ENCODE peak calls at places on chromosomes 5 and 9, in four cellular contexts. Y, K, J and G are unnamed samples.

GRCh38 chr5:78808380-78808779 is 159.8 kb upstream of the LHFPL2 start:
- DNase-seq in Y (no peak), K (no peak), J (no peak), G (no peak)

GRCh38 chr5:107104774-107105050 is 566.0 kb downstream of the EFNA5 start:
- DNase-seq in Y (no peak), K (no peak), J (no peak), G (no peak)

GRCh38 chr5:75037106-75037505 is 15.3 kb downstream of the GCNT4 start:
- DNase-seq in Y (peak; percentile 43), K (no peak), J (no peak), G (no peak)

GRCh38 chr9:68750179-68750685 is 45.2 kb downstream of the PIP5K1B start:
- DNase-seq in Y (no peak), K (no peak), J (no peak), G (no peak)

GRCh38 chr9:118586978-118587377 is 782.3 kb downstream of the BRINP1 start:
- DNase-seq in Y (no peak), K (no peak), J (no peak), G (no peak)

GRCh38 chr5:14397717-14398116 is 183.9 kb upstream of the OTULINL start:
- DNase-seq in Y (peak; percentile 68), K (no peak), J (no peak), G (no peak)

GRCh38 chr5:9226026-9226536 is 319.8 kb downstream of the SEMA5A start:
- DNase-seq in Y (no peak), K (no peak), J (no peak), G (no peak)

GRCh38 chr5:12661617-12662370 is 757.5 kb upstream of the CTNND2 start:
- DNase-seq in Y (no peak), K (no peak), J (no peak), G (no peak)

GRCh38 chr5:178186417-178186816 is 754 bp downstream of the GMCL2 start:
- DNase-seq in Y (no peak), K (no peak), J (no peak), G (no peak)

GRCh38 chr5:93601433-93602175 is 18.6 kb downstream of the NR2F1 start:
- DNase-seq in Y (no peak), K (no peak), J (no peak), G (no peak)

GRCh38 chr5:156400542-156400941 is 73.6 kb downstream of the SGCD start:
- DNase-seq in Y (no peak), K (no peak), J (no peak), G (no peak)

GRCh38 chr5:34587355-34588241 is 68.5 kb upstream of the RAI14 start:
- DNase-seq in Y (peak; percentile 44), K (no peak), J (no peak), G (no peak)

GRCh38 chr5:157342822-157343402 is 77.0 kb downstream of the CYFIP2 start:
- DNase-seq in Y (no peak), K (peak; percentile 55), J (no peak), G (peak; percentile 49)

GRCh38 chr5:74149395-74149794 is 491.1 kb downstream of the ENC1 start:
- DNase-seq in Y (peak; percentile 77), K (no peak), J (no peak), G (no peak)

GRCh38 chr5:83368835-83369234 is 102.7 kb upstream of the VCAN start:
- DNase-seq in Y (no peak), K (no peak), J (no peak), G (no peak)

GRCh38 chr5:140000332-140000731 is 42.8 kb downstream of the NRG2 start:
- DNase-seq in Y (no peak), K (peak; percentile 60), J (no peak), G (peak; percentile 52)

GRCh38 chr5:146291421-146292074 is 47.1 kb upstream of the POU4F3 start:
- DNase-seq in Y (peak; percentile 7), K (no peak), J (no peak), G (no peak)

GRCh38 chr5:124337996-124338395 is 408.4 kb downstream of the ZNF608 start:
- DNase-seq in Y (no peak), K (no peak), J (no peak), G (no peak)

GRCh38 chr5:91049800-91050199 is 333.3 kb downstream of the ARRDC3 start:
- DNase-seq in Y (no peak), K (no peak), J (no peak), G (no peak)

GRCh38 chr5:73028991-73029540 is 73.2 kb downstream of the FCHO2 start:
- DNase-seq in Y (no peak), K (no peak), J (no peak), G (no peak)

GRCh38 chr5:76331139-76331538 is 71.9 kb upstream of the IQGAP2 start:
- DNase-seq in Y (no peak), K (no peak), J (no peak), G (no peak)

GRCh38 chr9:21104787-21105186 is 27.0 kb upstream of the IFNB1 start:
- DNase-seq in Y (no peak), K (no peak), J (no peak), G (no peak)

GRCh38 chr5:180809403-180810209 is 7.0 kb upstream of the MGAT1 start:
- DNase-seq in Y (no peak), K (peak; percentile 97), J (peak; percentile 80), G (peak; percentile 85)

GRCh38 chr5:72347801-72348305 is 27.7 kb downstream of the PTCD2 start:
- DNase-seq in Y (peak; percentile 58), K (no peak), J (no peak), G (no peak)